ENCODE peak calls at places on chromosomes 13 and 19, in five cellular contexts. U is mesendoderm; N is MM.1S; X is iPS DF 6.9; K is naive thymus-derived CD4-positive, alpha-beta T cell. T is an unnamed sample.

GRCh38 chr13:39266426-39266825 is 228.2 kb downstream of the NHLRC3 start:
- DNase-seq in X (no peak), N (no peak), U (no peak), K (no peak), T (no peak)

GRCh38 chr19:29845576-29846176 is 33.9 kb downstream of the CCNE1 start:
- DNase-seq in N (no peak), U (peak), K (peak), X (no peak), T (no peak)

GRCh38 chr19:47663435-47663910 is 49.7 kb upstream of the EHD2 start:
- DNase-seq in X (no peak), K (no peak), N (no peak), U (no peak), T (no peak)

GRCh38 chr19:38901683-38902082 is 1.9 kb downstream of the NFKBIB start:
- DNase-seq in K (no peak), X (no peak), U (no peak), N (no peak), T (no peak)

GRCh38 chr13:41919031-41919740 is 41.7 kb downstream of the VWA8 start:
- DNase-seq in N (no peak), U (no peak), K (no peak), X (no peak), T (no peak)

GRCh38 chr13:64556391-64556790 is 2673.7 kb downstream of the PCDH9 start:
- DNase-seq in N (no peak), X (no peak), U (no peak), K (no peak), T (no peak)

GRCh38 chr19:30227071-30227621 is 145.0 kb upstream of the ZNF536 start:
- DNase-seq in K (no peak), N (no peak), X (no peak), U (peak), T (no peak)

GRCh38 chr13:51895906-51896888 is 34.4 kb downstream of the CCDC70 start:
- DNase-seq in N (peak), U (peak), K (peak), X (peak), T (no peak)

GRCh38 chr13:35887028-35887666 is 244.0 kb downstream of the DCLK1 start:
- DNase-seq in U (no peak), N (no peak), K (no peak), X (no peak), T (no peak)

GRCh38 chr13:34506796-34507195 is 435.3 kb upstream of the NBEA start:
- DNase-seq in U (peak), K (no peak), N (no peak), X (no peak), T (no peak)

GRCh38 chr19:38003427-38004099 is 96.6 kb downstream of the SIPA1L3 start:
- DNase-seq in N (peak), X (no peak), K (no peak), U (peak), T (peak)

GRCh38 chr19:46999377-46999776 is 20.3 kb upstream of the NPAS1 start:
- DNase-seq in X (no peak), U (no peak), K (no peak), N (no peak), T (no peak)

GRCh38 chr13:96849091-96849490 is 145.2 kb downstream of the OXGR1 start:
- DNase-seq in U (no peak), K (no peak), N (no peak), X (no peak), T (no peak)

GRCh38 chr19:29375429-29376093 is 150.2 kb upstream of the VSTM2B start:
- DNase-seq in N (no peak), K (no peak), X (no peak), U (no peak), T (no peak)

GRCh38 chr19:7461841-7462629 is 26.8 kb downstream of the PEX11G start:
- DNase-seq in X (no peak), N (no peak), K (no peak), U (peak), T (no peak)

GRCh38 chr13:40130871-40131636 is 475.6 kb downstream of the COG6 start:
- DNase-seq in N (no peak), K (no peak), U (peak), X (no peak), T (no peak)

GRCh38 chr19:42280761-42281174 is 11.7 kb downstream of the CIC start:
- DNase-seq in U (peak), X (no peak), K (no peak), N (no peak), T (no peak)

DNA sequence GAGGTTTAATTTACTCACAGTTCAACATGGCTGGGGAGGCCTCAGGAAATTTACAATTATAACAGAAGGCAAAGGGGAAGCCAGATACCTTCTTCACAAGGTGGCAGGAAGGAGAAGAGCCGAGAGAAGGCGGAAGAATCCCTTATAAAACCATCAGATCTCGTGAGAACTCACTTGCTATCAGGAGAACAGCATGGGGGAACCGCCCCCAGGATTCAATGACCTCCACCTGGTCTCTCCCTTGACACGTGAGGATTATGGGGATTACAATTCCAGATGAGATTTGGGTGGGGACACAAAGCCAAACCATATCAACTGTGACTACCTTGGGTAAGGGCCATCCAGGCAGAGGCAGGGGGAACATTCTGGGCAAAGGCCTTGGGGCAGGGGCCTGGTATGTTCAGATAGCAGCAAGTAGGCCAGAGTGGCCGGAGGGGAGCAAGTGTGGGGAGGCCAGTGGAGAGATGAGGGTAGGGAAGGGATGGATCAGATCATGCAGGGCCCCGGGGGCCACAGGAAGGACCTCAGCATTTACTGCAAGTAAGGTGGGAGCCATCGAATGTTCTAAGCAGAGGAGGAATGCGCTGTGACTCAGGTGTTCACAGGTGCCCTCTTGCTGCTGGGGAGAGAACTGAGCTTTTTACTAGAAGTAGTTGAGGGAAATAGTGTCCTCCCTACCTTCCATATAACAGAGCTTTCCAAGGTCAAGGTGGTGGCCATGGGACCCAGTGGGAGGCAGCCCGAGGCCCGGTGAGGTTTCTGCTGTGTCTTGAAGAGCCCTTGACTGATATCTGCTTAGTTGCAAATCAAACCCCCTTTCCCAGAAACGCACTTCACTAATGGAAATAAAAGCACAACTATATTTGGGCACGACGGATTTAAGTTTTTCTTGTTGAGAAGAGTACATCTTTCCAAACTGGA is 18.0 kb downstream of the RAB3D start:
- DNase-seq in U (peak), N (no peak), K (no peak), X (no peak), T (no peak)
- H3K27ac ChIP-seq in U (no peak), N (no peak), K (no peak), X (no peak), T (peak)

DNA sequence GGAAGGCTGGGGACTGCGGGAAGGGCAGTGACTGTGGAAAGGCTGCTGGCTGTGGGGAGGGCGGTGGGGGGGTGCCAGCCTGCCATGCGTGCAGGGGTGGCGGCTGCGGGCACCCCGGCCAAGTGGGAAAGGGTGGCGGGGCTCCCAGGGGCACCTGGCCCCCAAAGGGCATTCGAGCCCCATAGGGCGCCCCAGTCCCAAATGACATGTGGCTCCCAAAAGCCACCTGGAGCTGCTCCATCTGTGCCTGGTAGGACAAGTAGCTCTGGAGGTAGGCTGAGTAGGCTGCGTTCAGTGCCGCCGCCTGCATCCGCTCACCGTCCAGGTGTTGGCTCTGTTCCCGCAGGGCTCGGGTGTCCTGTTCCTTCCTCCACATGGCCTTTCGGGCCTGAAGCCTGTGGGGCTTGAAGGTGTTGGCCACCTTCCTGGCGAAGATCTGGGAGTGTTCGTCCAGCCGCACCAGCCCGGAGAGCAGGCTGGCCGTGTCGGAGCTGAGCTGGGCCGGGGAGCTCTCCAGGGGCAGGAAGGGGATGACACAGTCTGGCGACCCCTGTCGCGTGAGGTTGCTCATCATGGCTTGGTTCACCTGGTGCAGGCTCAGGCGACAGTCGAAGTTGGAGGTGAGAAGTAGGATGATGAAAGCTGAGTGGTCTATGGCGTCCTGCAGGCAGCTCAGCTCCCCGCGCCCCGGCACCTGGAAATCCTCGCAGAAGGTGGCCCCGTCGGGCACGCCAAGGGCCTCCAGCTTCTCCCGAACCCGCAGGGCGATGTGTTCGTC is 14.9 kb downstream of the TICAM1 start:
- DNase-seq in K (no peak), N (no peak), X (no peak), U (no peak), T (peak)
- H3K27ac ChIP-seq in K (peak), N (no peak), X (no peak), U (no peak), T (peak)

DNA sequence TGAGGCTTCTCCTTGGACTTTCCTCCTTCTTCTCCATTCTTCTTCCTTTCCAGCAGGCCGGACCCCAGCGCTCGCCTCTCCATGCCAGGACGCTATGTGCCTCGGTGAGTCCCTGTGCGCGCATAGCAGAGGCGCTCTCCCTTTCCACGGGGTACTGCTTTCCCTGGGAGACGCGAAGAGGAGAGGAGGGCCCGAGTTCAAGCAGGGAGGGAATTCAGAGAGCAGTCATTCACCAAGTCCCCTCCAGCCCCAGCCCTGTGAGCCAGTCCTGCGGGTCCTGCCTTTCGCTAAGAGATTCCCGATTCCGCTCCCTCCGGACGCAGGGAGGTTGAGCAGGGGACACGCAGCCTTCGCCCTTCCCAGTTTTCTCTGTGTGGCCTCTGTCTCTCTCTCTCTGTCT is 160.4 kb downstream of the EFNB2 start:
- DNase-seq in X (no peak), N (no peak), U (no peak), K (no peak), T (no peak)
- H3K27ac ChIP-seq in X (no peak), N (no peak), U (no peak), K (no peak), T (no peak)

GRCh38 chr13:113836917-113837553 is 26.8 kb downstream of the GAS6 start:
- DNase-seq in U (no peak), X (no peak), N (no peak), K (no peak), T (peak)

GRCh38 chr13:113837554-113838355 is 26.1 kb downstream of the GAS6 start:
- DNase-seq in N (no peak), K (no peak), X (no peak), U (peak), T (peak)

GRCh38 chr13:113839536-113840204 is 24.2 kb downstream of the GAS6 start:
- DNase-seq in K (no peak), X (no peak), U (no peak), N (no peak), T (no peak)

GRCh38 chr13:113840541-113841354 is 23.1 kb downstream of the GAS6 start:
- DNase-seq in N (no peak), U (no peak), K (no peak), X (no peak), T (no peak)

GRCh38 chr13:113838711-113839201 is 25.1 kb downstream of the GAS6 start:
- DNase-seq in K (no peak), N (no peak), U (no peak), X (no peak), T (peak)
- H3K27ac ChIP-seq in K (no peak), N (no peak), U (no peak), X (no peak), T (peak)

DNA sequence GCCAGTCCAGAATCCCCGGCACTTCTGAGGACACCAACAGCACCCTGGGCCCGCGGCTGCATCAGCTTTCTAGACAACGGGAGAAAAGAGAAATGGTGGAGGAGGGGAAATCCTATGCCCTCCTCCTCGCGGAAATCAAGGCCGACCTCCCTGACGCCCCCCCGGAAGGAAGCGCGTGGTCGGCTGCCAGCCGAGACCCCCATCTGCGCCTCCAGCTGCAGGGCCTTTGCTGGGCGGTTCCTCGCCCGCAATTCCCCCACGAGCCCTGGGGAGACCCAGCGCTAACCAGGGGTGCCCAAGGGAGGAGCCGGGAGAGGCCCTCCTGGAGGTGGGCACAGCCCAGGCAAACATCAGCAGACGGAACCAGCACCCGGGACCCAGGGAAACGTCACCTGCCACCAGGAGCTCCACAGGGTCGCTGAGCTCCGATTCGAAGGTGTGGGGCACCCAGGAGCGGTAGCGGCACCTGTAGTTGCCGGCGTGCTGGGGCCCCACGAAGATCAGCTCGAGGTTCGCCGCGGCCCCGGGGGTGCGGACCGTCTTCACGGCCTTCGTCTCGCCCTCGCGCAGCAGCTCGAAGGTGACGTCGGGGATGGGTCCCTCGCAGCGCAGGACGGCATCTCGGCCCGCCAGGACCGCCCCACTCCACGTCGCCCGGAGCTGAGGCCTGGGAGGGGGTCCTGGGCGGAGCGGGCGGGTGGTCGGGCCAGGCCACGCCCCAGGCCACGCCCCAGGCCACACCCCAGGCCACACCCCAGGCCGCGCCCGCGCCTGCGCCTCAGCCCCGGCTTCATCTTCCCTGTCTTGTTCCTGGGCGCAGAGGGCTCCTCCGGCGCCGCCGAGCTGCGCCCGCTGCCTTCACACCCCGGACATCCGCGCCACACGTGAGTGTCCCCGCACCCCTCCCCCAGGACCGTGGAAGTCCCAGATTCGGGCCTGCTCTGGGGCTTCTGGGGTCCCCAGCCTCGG is 6.0 kb downstream of the A1BG start:
- DNase-seq in K (peak), U (peak), N (no peak), X (no peak), T (no peak)
- H3K27ac ChIP-seq in K (peak), U (no peak), N (no peak), X (no peak), T (peak)

GRCh38 chr13:113157929-113158747 is at the start of gene PROZ:
- DNase-seq in U (no peak), X (no peak), K (no peak), N (no peak), T (no peak)
- H3K27ac ChIP-seq in U (no peak), X (no peak), K (no peak), N (no peak), T (no peak)

GRCh38 chr13:46166221-46166584 is 15.8 kb downstream of the LCP1 start:
- DNase-seq in K (no peak), X (no peak), N (no peak), U (no peak), T (no peak)
- H3K27ac ChIP-seq in K (peak), X (no peak), N (peak), U (no peak), T (no peak)

GRCh38 chr19:15438124-15438496 is 11.6 kb downstream of the WIZ start:
- DNase-seq in X (no peak), U (no peak), K (no peak), N (no peak), T (no peak)

GRCh38 chr19:15437355-15438123 is 12.2 kb downstream of the WIZ start:
- DNase-seq in K (no peak), U (no peak), N (no peak), X (no peak), T (no peak)

GRCh38 chr19:15439821-15440641 is 9.7 kb downstream of the WIZ start:
- DNase-seq in K (no peak), U (no peak), N (no peak), X (no peak), T (no peak)

GRCh38 chr19:15439078-15439799 is 10.5 kb downstream of the WIZ start:
- DNase-seq in U (no peak), K (no peak), N (no peak), X (no peak), T (no peak)

GRCh38 chr19:15438577-15438976 is 11.2 kb downstream of the WIZ start:
- DNase-seq in X (no peak), K (no peak), N (no peak), U (no peak), T (no peak)
- H3K27ac ChIP-seq in X (no peak), K (no peak), N (no peak), U (no peak), T (no peak)

GRCh38 chr13:79341202-79341601 is 64.9 kb downstream of the RBM26 start:
- DNase-seq in N (no peak), U (no peak), K (no peak), X (no peak), T (no peak)

GRCh38 chr13:79340490-79340889 is 65.6 kb downstream of the RBM26 start:
- DNase-seq in K (no peak), X (no peak), U (no peak), N (no peak), T (no peak)

GRCh38 chr13:79336971-79337370 is 69.1 kb downstream of the RBM26 start:
- DNase-seq in U (peak), X (no peak), K (no peak), N (no peak), T (no peak)

DNA sequence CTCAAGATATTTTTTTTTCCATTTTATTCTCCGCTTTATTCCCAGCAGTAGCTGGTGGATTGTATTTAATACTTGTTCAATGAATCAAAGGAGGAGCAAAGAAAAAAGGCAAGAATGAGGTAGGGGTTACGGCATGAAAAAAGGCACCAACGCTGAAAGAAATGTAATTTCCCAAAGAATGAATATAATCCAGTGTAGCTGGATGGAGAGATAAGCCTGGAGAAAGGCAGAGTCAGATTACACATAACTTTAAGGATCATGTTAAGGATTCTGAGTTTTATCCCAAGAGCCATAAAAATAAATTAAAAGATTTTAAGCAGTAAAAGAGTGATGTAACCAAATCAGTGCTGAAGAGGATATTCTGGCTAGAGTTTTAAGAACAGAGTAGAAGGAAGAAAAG is 67.7 kb downstream of the RBM26 start:
- DNase-seq in X (no peak), N (no peak), K (no peak), U (no peak), T (no peak)
- H3K27ac ChIP-seq in X (no peak), N (no peak), K (no peak), U (no peak), T (no peak)